ENCODE peak calls at places on chromosomes 13 and 19, in nine cellular contexts. E is vagina, W is breast epithelium, X is suprapubic skin, G is transverse colon, N is endothelial cell of umbilical vein, A is K562, R is GM23338, F is HCT116. I is an unnamed sample.

GRCh38 chr13:24107955-24108614 is 52.4 kb upstream of the SPATA13 start:
- DNase-seq in E (no peak), W (no peak), X (no peak), G (no peak), N (no peak), A (no peak), R (peak; percentile 43), F (no peak), I (no peak)

GRCh38 chr13:99280166-99280565 is 22.0 kb upstream of the GPR18 start:
- DNase-seq in E (no peak), W (no peak), X (no peak), G (peak; percentile 32), N (no peak), A (no peak), R (no peak), F (no peak), I (no peak)

GRCh38 chr13:100306444-100306999 is 217.6 kb downstream of the PCCA start:
- DNase-seq in E (no peak), W (no peak), X (no peak), G (no peak), N (no peak), A (no peak), R (peak; percentile 21), F (no peak), I (no peak)

GRCh38 chr19:42540071-42540553 is 11.8 kb upstream of the CEACAM1 start:
- DNase-seq in E (peak; percentile 13), W (no peak), X (no peak), G (no peak), N (no peak), A (no peak), R (peak; percentile 70), F (no peak), I (no peak)

GRCh38 chr13:25214371-25215252 is 42.5 kb upstream of the AMER2 start:
- DNase-seq in E (no peak), W (no peak), X (no peak), G (no peak), N (no peak), A (no peak), R (peak; percentile 50), F (no peak), I (no peak)

GRCh38 chr13:75762066-75762937 is 126.2 kb downstream of the LMO7 start:
- DNase-seq in E (no peak), W (no peak), X (no peak), G (no peak), N (peak; percentile 76), A (no peak), R (no peak), F (no peak), I (no peak)

GRCh38 chr19:16470911-16471811 is 609 bp downstream of the EPS15L1 start:
- DNase-seq in E (no peak), W (no peak), X (no peak), G (peak; percentile 26), N (peak; percentile 34), A (no peak), R (peak; percentile 65), F (no peak), I (no peak)

GRCh38 chr19:11364296-11364904 is 9.2 kb downstream of the PLPPR2 start:
- DNase-seq in E (no peak), W (no peak), X (no peak), G (no peak), N (no peak), A (no peak), R (no peak), F (no peak), I (no peak)

GRCh38 chr13:101417043-101417406 is 717 bp upstream of the NALCN start:
- DNase-seq in E (no peak), W (no peak), X (no peak), G (no peak), N (no peak), A (no peak), R (no peak), F (no peak), I (no peak)

GRCh38 chr13:31282741-31283455 is 83.1 kb downstream of the B3GLCT start:
- DNase-seq in E (no peak), W (no peak), X (no peak), G (no peak), N (no peak), A (no peak), R (no peak), F (no peak), I (no peak)

GRCh38 chr19:35260694-35261304 is 8.0 kb upstream of the USF2 start:
- DNase-seq in E (peak; percentile 58), W (peak; percentile 12), X (peak; percentile 41), G (no peak), N (no peak), A (no peak), R (no peak), F (no peak), I (no peak)

GRCh38 chr13:51767100-51767499 is 36.9 kb downstream of the DHRS12 start:
- DNase-seq in E (peak; percentile 76), W (no peak), X (no peak), G (no peak), N (no peak), A (no peak), R (peak; percentile 72), F (no peak), I (no peak)

GRCh38 chr13:74135306-74136088 is 1.3 kb upstream of the KLF12 start:
- DNase-seq in E (no peak), W (peak; percentile 33), X (peak; percentile 83), G (peak; percentile 78), N (peak; percentile 68), A (peak; percentile 58), R (peak; percentile 89), F (no peak), I (no peak)

GRCh38 chr19:33805313-33805712 is 8.6 kb downstream of the KCTD15 start:
- DNase-seq in E (no peak), W (no peak), X (no peak), G (no peak), N (no peak), A (no peak), R (no peak), F (no peak), I (no peak)

GRCh38 chr19:7982651-7983099 is 22.8 kb downstream of the ELAVL1 start:
- DNase-seq in E (no peak), W (no peak), X (no peak), G (no peak), N (no peak), A (no peak), R (no peak), F (no peak), I (no peak)

GRCh38 chr19:16778796-16779411 is 50.3 kb upstream of the SIN3B start:
- DNase-seq in E (no peak), W (no peak), X (no peak), G (peak; percentile 57), N (peak; percentile 59), A (peak; percentile 65), R (peak; percentile 87), F (peak; percentile 67), I (peak; percentile 22)

GRCh38 chr13:98451676-98452105 is 125.2 kb downstream of the STK24 start:
- DNase-seq in E (no peak), W (no peak), X (no peak), G (no peak), N (no peak), A (no peak), R (no peak), F (no peak), I (no peak)

GRCh38 chr13:101611491-101612475 is 159.3 kb downstream of the ITGBL1 start:
- DNase-seq in E (no peak), W (no peak), X (no peak), G (no peak), N (no peak), A (no peak), R (no peak), F (no peak), I (no peak)

GRCh38 chr19:5330307-5330720 is 10.3 kb downstream of the PTPRS start:
- DNase-seq in E (no peak), W (no peak), X (no peak), G (no peak), N (no peak), A (no peak), R (no peak), F (no peak), I (no peak)

GRCh38 chr13:40585911-40586471 is 80.5 kb downstream of the FOXO1 start:
- DNase-seq in E (no peak), W (no peak), X (no peak), G (no peak), N (peak; percentile 85), A (no peak), R (peak; percentile 61), F (no peak), I (no peak)

GRCh38 chr19:22634450-22634827 is 315 bp downstream of the ZNF492 start:
- DNase-seq in E (no peak), W (no peak), X (no peak), G (no peak), N (no peak), A (no peak), R (no peak), F (no peak), I (no peak)
- H3K4me3 ChIP-seq in E (peak overlapping the region; percentile 51), W (peak overlapping the region; percentile 83), X (peak overlapping the region; percentile 81), G (peak overlapping the region; percentile 87), N (no peak overlapping the region), A (no peak overlapping the region), R (no peak overlapping the region), F (no peak overlapping the region), I (no peak overlapping the region)

DNA sequence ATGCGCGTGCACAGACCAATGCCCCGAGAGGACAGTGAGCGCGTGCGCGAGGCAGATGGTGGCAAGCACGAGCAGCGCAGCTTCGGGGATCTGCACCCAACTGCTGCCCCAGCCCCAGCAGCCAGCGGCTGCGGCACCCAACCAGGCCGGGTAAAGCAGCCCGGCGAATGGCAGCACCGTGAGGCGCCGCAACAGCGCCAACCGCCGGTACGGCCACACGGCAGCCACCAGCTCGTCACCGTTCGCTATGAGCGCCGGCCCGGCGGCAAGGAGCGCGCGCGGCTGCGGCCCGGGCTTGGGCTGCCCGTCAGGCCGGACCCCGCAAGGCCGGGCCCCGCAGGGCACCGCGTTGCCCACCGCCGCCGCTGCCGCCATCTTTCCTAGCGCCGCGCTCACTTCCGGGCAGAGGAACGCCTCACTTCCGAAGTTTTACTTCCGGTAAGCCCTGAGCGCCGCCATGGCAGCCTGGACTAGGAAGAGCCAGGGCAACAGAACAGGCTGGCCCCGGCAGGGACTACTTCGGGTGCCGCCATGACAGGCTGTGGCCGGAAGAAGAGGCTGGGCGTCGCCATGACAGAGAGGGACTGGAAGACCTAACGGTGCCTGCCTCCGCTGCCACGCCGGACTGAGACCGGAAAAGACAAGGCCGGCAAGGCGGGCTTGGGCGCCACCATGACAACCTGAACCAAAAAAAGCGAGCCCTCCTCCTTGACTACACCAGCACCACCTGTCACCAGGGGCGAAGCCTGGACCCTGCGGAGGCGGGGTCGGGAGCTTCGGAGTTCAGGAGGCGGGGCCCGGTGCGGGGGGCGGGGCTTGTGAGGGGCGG is at the start of gene ATP13A1:
- DNase-seq in E (peak; percentile 98), W (peak; percentile 98), X (peak; percentile 98), G (peak; percentile 96), N (peak; percentile 96), A (peak; percentile 94), R (peak; percentile 95), F (peak; percentile 91), I (peak; percentile 75)
- TF ChIP-seq POLR2AphosphoS5 in E (peak; percentile 88), W (peak; percentile 75), X (peak; percentile 89), G (peak; percentile 76), N (peak; percentile 94), A (peak; percentile 72), R (peak; percentile 53), F (peak; percentile 83), I (peak; percentile 78)

GRCh38 chr13:71861769-71862168 is 5.2 kb downstream of the DACH1 start:
- DNase-seq in E (no peak), W (no peak), X (no peak), G (no peak), N (no peak), A (no peak), R (no peak), F (no peak), I (no peak)
- H3K4me3 ChIP-seq in E (no peak overlapping the region), W (no peak overlapping the region), X (no peak overlapping the region), G (peak overlapping the region; percentile 11), N (no peak overlapping the region), A (no peak overlapping the region), R (no peak overlapping the region), F (no peak overlapping the region), I (no peak overlapping the region)

GRCh38 chr19:55259540-55260210 is 858 bp upstream of the PPP6R1 start:
- DNase-seq in E (no peak), W (no peak), X (peak; percentile 71), G (no peak), N (no peak), A (no peak), R (peak; percentile 35), F (no peak), I (no peak)
- TF ChIP-seq POLR2AphosphoS5 in E (no peak), W (peak; percentile 11), X (no peak), G (no peak), N (no peak), A (no peak), R (no peak), F (no peak), I (no peak)

I was measured in SK-N-MC.